ENCODE peak calls at places on chromosomes 4 and X, in seven cellular contexts. W is IMR-90, L is neuronal stem cell, H is mesenchymal stem cell, F is H9, U is trophoblast cell, S is H1. K is an unnamed sample.

GRCh38 chr4:120769227-120769626 is 153.3 kb downstream of the PRDM5 start:
- DNase-seq in W (peak), L (no peak), H (peak), F (no peak), U (no peak), S (no peak), K (peak)

GRCh38 chr4:40502936-40503335 is 126.7 kb downstream of the RBM47 start:
- DNase-seq in W (peak), L (no peak), H (no peak), F (no peak), U (no peak), S (no peak), K (no peak)

GRCh38 chr4:87079967-87080366 is 140.5 kb downstream of the KLHL8 start:
- DNase-seq in W (no peak), L (no peak), H (no peak), F (no peak), U (no peak), S (no peak), K (peak)

GRCh38 chrX:16039363-16039762 is 84.0 kb upstream of the GRPR start:
- DNase-seq in W (no peak), L (no peak), H (no peak), F (no peak), U (no peak), S (no peak), K (no peak)

GRCh38 chr4:77127837-77128621 is 29.0 kb upstream of the CCNG2 start:
- DNase-seq in W (no peak), L (no peak), H (no peak), F (no peak), U (no peak), S (no peak), K (peak)

GRCh38 chr4:74095886-74096264 is 3.1 kb downstream of the CXCL2 start:
- DNase-seq in W (no peak), L (no peak), H (peak), F (no peak), U (no peak), S (no peak), K (no peak)

GRCh38 chr4:7172508-7172907 is 19.8 kb upstream of the SORCS2 start:
- DNase-seq in W (no peak), L (no peak), H (no peak), F (peak), U (no peak), S (no peak), K (no peak)

GRCh38 chr4:182738283-182739047 is 178.7 kb downstream of the DCTD start:
- DNase-seq in W (peak), L (no peak), H (no peak), F (no peak), U (no peak), S (no peak), K (no peak)

GRCh38 chr4:76892601-76893000 is 5.3 kb downstream of the SOWAHB start:
- DNase-seq in W (peak), L (no peak), H (no peak), F (no peak), U (peak), S (no peak), K (no peak)

GRCh38 chrX:34656842-34657780 is at the start of gene TMEM47:
- DNase-seq in W (peak), L (peak), H (peak), F (peak), U (peak), S (peak), K (peak)

GRCh38 chr4:145804134-145804533 is 124.2 kb downstream of the C4orf51 start:
- DNase-seq in W (peak), L (no peak), H (peak), F (no peak), U (peak), S (no peak), K (no peak)

GRCh38 chrX:121014826-121015225 is 29.3 kb upstream of the CT47A1 start:
- DNase-seq in W (no peak), L (no peak), H (no peak), F (no peak), U (no peak), S (no peak), K (no peak)

GRCh38 chrX:25721564-25721963 is 416.6 kb upstream of the MAGEB18 start:
- DNase-seq in W (no peak), L (peak), H (no peak), F (no peak), U (peak), S (no peak), K (peak)

GRCh38 chrX:116605576-116605975 is 142.8 kb upstream of the CT83 start:
- DNase-seq in W (no peak), L (no peak), H (no peak), F (no peak), U (no peak), S (no peak), K (peak)

GRCh38 chr4:4838602-4839470 is 20.6 kb upstream of the MSX1 start:
- DNase-seq in W (no peak), L (no peak), H (no peak), F (peak), U (no peak), S (no peak), K (peak)

GRCh38 chrX:16924631-16925239 is 21.7 kb upstream of the REPS2 start:
- DNase-seq in W (no peak), L (no peak), H (no peak), F (no peak), U (no peak), S (no peak), K (no peak)

GRCh38 chr4:138327334-138327733 is 85.2 kb upstream of the SLC7A11 start:
- DNase-seq in W (no peak), L (no peak), H (no peak), F (no peak), U (no peak), S (no peak), K (no peak)

GRCh38 chr4:187849556-187850245 is 145.9 kb upstream of the ZFP42 start:
- DNase-seq in W (no peak), L (no peak), H (no peak), F (no peak), U (no peak), S (no peak), K (no peak)

GRCh38 chr4:26748805-26749204 is 111.8 kb upstream of the STIM2 start:
- DNase-seq in W (no peak), L (no peak), H (no peak), F (no peak), U (no peak), S (no peak), K (no peak)

GRCh38 chr4:68708566-68708965 is 38.1 kb upstream of the UGT2B15 start:
- DNase-seq in W (no peak), L (no peak), H (no peak), F (no peak), U (peak), S (no peak), K (peak)

GRCh38 chr4:26525136-26525535 is 34.9 kb upstream of the CCKAR start:
- DNase-seq in W (peak), L (no peak), H (peak), F (no peak), U (no peak), S (no peak), K (peak)

GRCh38 chrX:110210417-110211139 is 107.3 kb downstream of the AMMECR1 start:
- DNase-seq in W (peak), L (no peak), H (peak), F (no peak), U (no peak), S (no peak), K (no peak)

GRCh38 chr4:139860435-139861024 is 194.9 kb downstream of the MGST2 start:
- DNase-seq in W (no peak), L (no peak), H (no peak), F (no peak), U (no peak), S (no peak), K (no peak)

GRCh38 chr4:147640331-147640730 is 23.1 kb downstream of the TMEM184C start:
- DNase-seq in W (peak), L (no peak), H (no peak), F (no peak), U (no peak), S (no peak), K (no peak)

GRCh38 chr4:147635348-147635747 is 18.2 kb downstream of the TMEM184C start:
- DNase-seq in W (no peak), L (no peak), H (no peak), F (no peak), U (no peak), S (no peak), K (no peak)

GRCh38 chr4:147638942-147639341 is 21.7 kb downstream of the TMEM184C start:
- DNase-seq in W (peak), L (no peak), H (no peak), F (no peak), U (no peak), S (no peak), K (no peak)

GRCh38 chr4:147639388-147639787 is 22.2 kb downstream of the TMEM184C start:
- DNase-seq in W (no peak), L (no peak), H (no peak), F (no peak), U (no peak), S (no peak), K (no peak)

DNA sequence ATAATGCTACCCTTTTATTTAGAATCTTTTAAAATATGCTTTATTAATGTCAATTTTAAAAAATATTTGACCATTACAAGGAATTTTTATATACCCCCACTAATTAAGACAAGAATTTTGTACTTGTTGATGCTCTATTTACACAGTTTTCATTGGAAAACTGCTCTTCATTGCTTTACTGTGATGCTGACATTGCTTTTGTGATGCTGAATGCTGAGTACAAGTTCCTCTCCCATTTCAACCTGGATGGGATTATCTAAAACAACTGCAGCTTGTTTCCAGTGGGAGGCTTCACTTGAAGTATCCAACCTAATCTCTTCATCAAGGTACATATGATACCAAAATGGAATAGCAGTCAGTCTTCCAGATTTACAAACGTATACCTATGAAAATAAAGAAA is 21.2 kb downstream of the TMEM184C start:
- DNase-seq in W (no peak), L (no peak), H (no peak), F (no peak), U (no peak), S (no peak), K (no peak)
- H2AK5ac ChIP-seq in W (no peak), L (no peak), H (no peak), F (no peak), U (no peak), S (no peak), K (no peak)

GRCh38 chrX:54301516-54301915 is 56.3 kb downstream of the WNK3 start:
- DNase-seq in W (no peak), L (no peak), H (no peak), F (no peak), U (no peak), S (no peak), K (no peak)
- H2AK5ac ChIP-seq in W (no peak), L (no peak), H (no peak), F (no peak), U (no peak), S (no peak), K (no peak)

GRCh38 chrX:48902776-48903175 is 5.0 kb downstream of the PQBP1 start:
- DNase-seq in W (no peak), L (no peak), H (no peak), F (no peak), U (no peak), S (no peak), K (no peak)

GRCh38 chrX:48901069-48901468 is 3.3 kb downstream of the PQBP1 start:
- DNase-seq in W (no peak), L (no peak), H (no peak), F (no peak), U (no peak), S (no peak), K (no peak)

GRCh38 chrX:48903290-48903689 is 5.6 kb downstream of the PQBP1 start:
- DNase-seq in W (no peak), L (no peak), H (no peak), F (no peak), U (no peak), S (no peak), K (no peak)

GRCh38 chrX:48904180-48904579 is 6.5 kb downstream of the PQBP1 start:
- DNase-seq in W (no peak), L (no peak), H (no peak), F (no peak), U (no peak), S (no peak), K (no peak)

DNA sequence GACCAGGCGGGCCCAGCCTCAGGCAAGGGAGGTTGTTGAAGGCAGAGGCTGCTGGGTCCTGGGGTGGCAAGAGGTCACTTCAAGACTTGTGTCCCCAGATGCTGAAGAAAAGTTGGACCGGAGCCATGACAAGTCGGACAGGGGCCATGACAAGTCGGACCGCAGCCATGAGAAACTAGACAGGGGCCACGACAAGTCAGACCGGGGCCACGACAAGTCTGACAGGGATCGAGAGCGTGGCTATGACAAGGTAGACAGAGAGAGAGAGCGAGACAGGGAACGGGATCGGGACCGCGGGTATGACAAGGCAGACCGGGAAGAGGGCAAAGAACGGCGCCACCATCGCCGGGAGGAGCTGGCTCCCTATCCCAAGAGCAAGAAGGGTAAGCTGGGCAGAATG is 4.4 kb downstream of the PQBP1 start:
- DNase-seq in W (no peak), L (no peak), H (no peak), F (no peak), U (no peak), S (no peak), K (no peak)
- H2AK5ac ChIP-seq in W (no peak), L (no peak), H (no peak), F (no peak), U (no peak), S (no peak), K (no peak)

DNA sequence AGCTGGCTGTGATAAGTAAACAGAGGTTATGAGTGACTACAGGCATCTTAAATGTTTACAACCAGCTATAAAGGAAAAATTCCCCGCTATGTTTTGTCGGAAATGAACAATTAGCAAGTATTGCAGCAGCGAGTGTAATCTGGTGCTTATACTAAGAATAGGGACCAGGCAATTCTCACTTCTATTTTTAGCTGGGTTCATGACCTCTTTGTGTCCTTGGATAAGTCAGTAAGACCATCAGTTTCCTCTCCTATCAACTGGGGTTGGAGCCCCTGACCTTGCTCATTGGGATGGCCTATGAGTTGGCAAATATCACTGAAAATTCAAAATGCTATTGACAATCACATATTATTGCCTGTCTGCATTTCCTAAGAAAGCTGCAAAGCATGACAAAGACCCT is 22.1 kb downstream of the GATB start:
- DNase-seq in W (no peak), L (no peak), H (no peak), F (no peak), U (no peak), S (no peak), K (no peak)
- H2AK5ac ChIP-seq in W (no peak), L (no peak), H (no peak), F (no peak), U (no peak), S (no peak), K (no peak)

DNA sequence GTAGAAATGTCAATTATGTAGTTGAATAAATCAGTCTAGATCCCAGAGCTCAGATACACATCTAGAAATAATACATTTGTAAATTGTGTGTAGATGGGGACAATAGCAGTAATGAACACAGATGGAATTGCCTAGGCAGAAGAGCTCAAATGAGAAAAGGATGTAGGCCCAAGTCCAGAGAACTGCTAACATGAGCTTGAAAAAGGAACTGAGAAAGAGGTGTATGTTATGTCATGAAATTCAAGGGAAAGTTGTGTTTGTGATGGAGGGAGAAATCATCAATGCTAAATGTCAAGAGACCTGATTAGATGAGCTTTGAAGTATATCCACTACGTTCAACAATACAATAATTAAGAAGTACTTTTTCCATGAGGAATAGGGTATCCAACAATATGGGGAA is 376.6 kb upstream of the ATOH1 start:
- DNase-seq in W (no peak), L (no peak), H (no peak), F (no peak), U (no peak), S (no peak), K (no peak)
- H2AK5ac ChIP-seq in W (no peak), L (no peak), H (no peak), F (no peak), U (no peak), S (no peak), K (no peak)

GRCh38 chr4:48250980-48251379 is 18.7 kb downstream of the TEC start:
- DNase-seq in W (no peak), L (no peak), H (no peak), F (no peak), U (no peak), S (no peak), K (no peak)
- H2AK5ac ChIP-seq in W (no peak), L (no peak), H (no peak), F (no peak), U (no peak), S (no peak), K (no peak)